ENCODE peak calls at places on chromosomes 3 and 15, in nine cellular contexts. K is T-helper 2 cell; Q is progenitor cell of endocrine pancreas; G is epithelial cell of esophagus; S is neural crest cell; Y is activated CD8-positive, alpha-beta memory T cell treated with anti-CD3 and anti-CD28 coated beads for 4 hours; X is hypothalamus; F is D341Med; E is lower lobe of right lung. H is an unnamed sample.
A peak's percentile ranks its signal among the peaks of the same experiment; 100 is the strongest.

GRCh38 chr3:15294914-15295313 is 37.5 kb downstream of the SH3BP5 start:
- DNase-seq in K (no peak), Q (no peak), G (no peak), S (no peak), Y (no peak), X (no peak), F (no peak), E (no peak), H (no peak)

GRCh38 chr15:72835289-72835890 is 51.8 kb upstream of the ADPGK start:
- DNase-seq in K (no peak), Q (no peak), G (peak; percentile 22), S (no peak), Y (no peak), X (no peak), F (peak; percentile 80), E (no peak), H (peak; percentile 99)

GRCh38 chr15:84749111-84749991 is 959 bp downstream of the ZNF592 start:
- DNase-seq in K (peak; percentile 26), Q (no peak), G (peak; percentile 34), S (no peak), Y (no peak), X (no peak), F (peak; percentile 37), E (peak; percentile 54), H (peak; percentile 70)

GRCh38 chr3:17964113-17964512 is 221.7 kb upstream of the TBC1D5 start:
- DNase-seq in K (no peak), Q (no peak), G (no peak), S (no peak), Y (no peak), X (no peak), F (no peak), E (no peak), H (no peak)

GRCh38 chr15:45921376-45921775 is 286.5 kb downstream of the SQOR start:
- DNase-seq in K (no peak), Q (no peak), G (peak; percentile 85), S (no peak), Y (no peak), X (no peak), F (no peak), E (no peak), H (no peak)

GRCh38 chr15:36483409-36483808 is 96.0 kb upstream of the CDIN1 start:
- DNase-seq in K (no peak), Q (no peak), G (no peak), S (no peak), Y (no peak), X (no peak), F (no peak), E (no peak), H (no peak)

GRCh38 chr3:30586091-30586805 is 20.2 kb upstream of the TGFBR2 start:
- DNase-seq in K (no peak), Q (no peak), G (no peak), S (no peak), Y (no peak), X (no peak), F (no peak), E (no peak), H (no peak)

GRCh38 chr15:77135181-77135580 is 64.3 kb upstream of the TSPAN3 start:
- DNase-seq in K (no peak), Q (no peak), G (no peak), S (no peak), Y (no peak), X (no peak), F (no peak), E (no peak), H (no peak)

GRCh38 chr3:184562875-184563568 is 1.4 kb downstream of the EPHB3 start:
- DNase-seq in K (no peak), Q (no peak), G (no peak), S (no peak), Y (no peak), X (no peak), F (no peak), E (no peak), H (peak; percentile 51)

GRCh38 chr15:39125904-39126303 is 455.0 kb upstream of the THBS1 start:
- DNase-seq in K (no peak), Q (no peak), G (peak; percentile 70), S (peak; percentile 31), Y (no peak), X (no peak), F (peak; percentile 72), E (no peak), H (peak; percentile 65)

GRCh38 chr3:78258798-78259197 is 1218.9 kb downstream of the ROBO2 start:
- DNase-seq in K (no peak), Q (no peak), G (peak; percentile 4), S (no peak), Y (no peak), X (no peak), F (no peak), E (no peak), H (no peak)

GRCh38 chr3:109900774-109901173 is 563.4 kb upstream of the DPPA4 start:
- DNase-seq in K (no peak), Q (no peak), G (peak; percentile 41), S (no peak), Y (no peak), X (no peak), F (no peak), E (no peak), H (no peak)